ENCODE peak calls at places on chromosomes 6 and 20, in ten cellular contexts. O is activated naive CD4-positive, alpha-beta T cell; D is aorta; S is H54; W is glutamatergic neuron; P is thoracic aorta; G is NCI-H226; T is EL; Q is A549; B is Right ventricle myocardium superior. K is an unnamed sample.

GRCh38 chr6:114634016-114634415 is 291.2 kb upstream of the HS3ST5 start:
- DNase-seq in Q (no peak), P (no peak), O (no peak), G (peak), B (no peak), T (no peak), D (no peak), S (no peak), W (no peak), K (no peak)

GRCh38 chr6:127188752-127189151 is 70.3 kb downstream of the RSPO3 start:
- DNase-seq in W (no peak), P (no peak), D (no peak), B (no peak), S (no peak), G (no peak), T (no peak), Q (no peak), O (no peak), K (no peak)

GRCh38 chr6:27188206-27188884 is 59.2 kb upstream of the PRSS16 start:
- DNase-seq in T (peak), P (no peak), S (no peak), G (peak), W (peak), B (peak), O (no peak), D (peak), Q (peak), K (peak)

GRCh38 chr6:155498370-155498769 is 42.7 kb upstream of the NOX3 start:
- DNase-seq in D (no peak), T (peak), P (no peak), Q (no peak), G (no peak), B (no peak), W (no peak), S (no peak), O (no peak), K (no peak)

GRCh38 chr20:44705364-44706094 is 9.6 kb upstream of the CCN5 start:
- DNase-seq in O (no peak), S (no peak), B (no peak), D (no peak), G (no peak), Q (no peak), P (no peak), T (no peak), W (no peak), K (no peak)

GRCh38 chr20:2171266-2171790 is 69.7 kb downstream of the STK35 start:
- DNase-seq in D (no peak), P (no peak), Q (no peak), B (no peak), O (no peak), S (no peak), G (no peak), T (no peak), W (no peak), K (no peak)

GRCh38 chr6:157428418-157429202 is 47.6 kb downstream of the ZDHHC14 start:
- DNase-seq in S (no peak), W (no peak), O (peak), B (no peak), T (peak), D (no peak), P (no peak), G (peak), Q (peak), K (peak)

GRCh38 chr6:137759624-137760023 is 107.4 kb upstream of the TNFAIP3 start:
- DNase-seq in D (no peak), G (no peak), T (no peak), B (no peak), Q (no peak), W (no peak), O (no peak), S (no peak), P (no peak), K (no peak)

GRCh38 chr6:15399651-15400470 is 154.0 kb downstream of the JARID2 start:
- DNase-seq in B (peak), T (peak), S (no peak), W (peak), O (no peak), Q (peak), P (peak), D (peak), G (peak), K (no peak)

GRCh38 chr6:82348130-82348529 is 15.5 kb upstream of the TPBG start:
- DNase-seq in G (no peak), B (no peak), P (no peak), S (no peak), D (no peak), O (no peak), Q (peak), W (no peak), T (no peak), K (no peak)

GRCh38 chr6:2714359-2714895 is 36.3 kb downstream of the MYLK4 start:
- DNase-seq in P (no peak), W (no peak), D (no peak), T (peak), Q (peak), S (peak), B (no peak), G (peak), O (no peak), K (peak)

GRCh38 chr6:107941627-107942026 is 16.4 kb downstream of the SEC63 start:
- DNase-seq in S (no peak), P (no peak), G (no peak), B (no peak), Q (no peak), O (no peak), W (no peak), D (no peak), T (no peak), K (no peak)

GRCh38 chr20:10671850-10672578 is 1.8 kb downstream of the JAG1 start:
- DNase-seq in G (peak), O (no peak), Q (no peak), P (no peak), W (peak), S (peak), B (peak), D (no peak), T (peak), K (no peak)

GRCh38 chr6:35415065-35415880 is 36.9 kb upstream of the FANCE start:
- DNase-seq in Q (peak), B (peak), W (peak), O (no peak), D (peak), T (peak), S (peak), P (peak), G (peak), K (peak)

K was measured in RCC 7860.